ENCODE peak calls at places on chromosomes 12 and 14, in seven cellular contexts. One of them, this sample, is unnamed.

GRCh38 chr12:47753021-47754001 is 5.4 kb downstream of the RAPGEF3 start:
- DNase-seq in stimulated activated naive B cell treated with anti-CD40 and anti-IgM and Interleukin-4, amounts not matched to agents 10 μg/mL and 1 μg/mL and 100 μg/mL, for 72 hours: peak
- DNase-seq in prostate gland: peak
- DNase-seq in HS-5: no peak
- DNase-seq in frontal cortex: no peak
- DNase-seq in D341Med: no peak
- DNase-seq in CD8-positive, alpha-beta memory T cell: no peak
- DNase-seq in this sample: no peak

GRCh38 chr14:29740491-29740890 is 187.2 kb downstream of the PRKD1 start:
- DNase-seq in stimulated activated naive B cell treated with anti-CD40 and anti-IgM and Interleukin-4, amounts not matched to agents 10 μg/mL and 1 μg/mL and 100 μg/mL, for 72 hours: no peak
- DNase-seq in CD8-positive, alpha-beta memory T cell: no peak
- DNase-seq in frontal cortex: no peak
- DNase-seq in HS-5: no peak
- DNase-seq in prostate gland: no peak
- DNase-seq in D341Med: no peak
- DNase-seq in this sample: no peak

GRCh38 chr14:73491256-73491976 is 683 bp downstream of the RIOX1 start:
- DNase-seq in frontal cortex: peak
- DNase-seq in prostate gland: peak
- DNase-seq in CD8-positive, alpha-beta memory T cell: peak
- DNase-seq in stimulated activated naive B cell treated with anti-CD40 and anti-IgM and Interleukin-4, amounts not matched to agents 10 μg/mL and 1 μg/mL and 100 μg/mL, for 72 hours: peak
- DNase-seq in D341Med: peak
- DNase-seq in HS-5: no peak
- DNase-seq in this sample: peak

GRCh38 chr12:25833657-25834056 is 124.8 kb upstream of the RASSF8 start:
- DNase-seq in HS-5: no peak
- DNase-seq in frontal cortex: no peak
- DNase-seq in CD8-positive, alpha-beta memory T cell: no peak
- DNase-seq in D341Med: no peak
- DNase-seq in prostate gland: no peak
- DNase-seq in stimulated activated naive B cell treated with anti-CD40 and anti-IgM and Interleukin-4, amounts not matched to agents 10 μg/mL and 1 μg/mL and 100 μg/mL, for 72 hours: no peak
- DNase-seq in this sample: no peak

GRCh38 chr14:92458136-92458958 is 55.2 kb upstream of the RIN3 start:
- DNase-seq in CD8-positive, alpha-beta memory T cell: no peak
- DNase-seq in frontal cortex: no peak
- DNase-seq in HS-5: no peak
- DNase-seq in D341Med: no peak
- DNase-seq in prostate gland: no peak
- DNase-seq in stimulated activated naive B cell treated with anti-CD40 and anti-IgM and Interleukin-4, amounts not matched to agents 10 μg/mL and 1 μg/mL and 100 μg/mL, for 72 hours: no peak
- DNase-seq in this sample: no peak

GRCh38 chr12:96425321-96425720 is 25.1 kb upstream of the CDK17 start:
- DNase-seq in frontal cortex: no peak
- DNase-seq in HS-5: peak
- DNase-seq in CD8-positive, alpha-beta memory T cell: no peak
- DNase-seq in prostate gland: no peak
- DNase-seq in stimulated activated naive B cell treated with anti-CD40 and anti-IgM and Interleukin-4, amounts not matched to agents 10 μg/mL and 1 μg/mL and 100 μg/mL, for 72 hours: no peak
- DNase-seq in D341Med: no peak
- DNase-seq in this sample: no peak

GRCh38 chr14:90373887-90374286 is 22.9 kb upstream of the CALM1 start:
- DNase-seq in prostate gland: no peak
- DNase-seq in CD8-positive, alpha-beta memory T cell: no peak
- DNase-seq in D341Med: no peak
- DNase-seq in HS-5: no peak
- DNase-seq in frontal cortex: no peak
- DNase-seq in stimulated activated naive B cell treated with anti-CD40 and anti-IgM and Interleukin-4, amounts not matched to agents 10 μg/mL and 1 μg/mL and 100 μg/mL, for 72 hours: no peak
- DNase-seq in this sample: no peak

GRCh38 chr12:7994731-7995205 is 37.7 kb upstream of the FOXJ2 start:
- DNase-seq in HS-5: peak
- DNase-seq in stimulated activated naive B cell treated with anti-CD40 and anti-IgM and Interleukin-4, amounts not matched to agents 10 μg/mL and 1 μg/mL and 100 μg/mL, for 72 hours: no peak
- DNase-seq in frontal cortex: no peak
- DNase-seq in prostate gland: no peak
- DNase-seq in CD8-positive, alpha-beta memory T cell: no peak
- DNase-seq in D341Med: no peak
- DNase-seq in this sample: no peak

GRCh38 chr12:124361074-124361965 is 66.4 kb downstream of the RFLNA start:
- DNase-seq in frontal cortex: no peak
- DNase-seq in prostate gland: no peak
- DNase-seq in CD8-positive, alpha-beta memory T cell: no peak
- DNase-seq in D341Med: no peak
- DNase-seq in HS-5: no peak
- DNase-seq in stimulated activated naive B cell treated with anti-CD40 and anti-IgM and Interleukin-4, amounts not matched to agents 10 μg/mL and 1 μg/mL and 100 μg/mL, for 72 hours: no peak
- DNase-seq in this sample: no peak

GRCh38 chr14:104794641-104795467 is 694 bp downstream of the AKT1 start:
- DNase-seq in CD8-positive, alpha-beta memory T cell: no peak
- DNase-seq in HS-5: peak
- DNase-seq in frontal cortex: no peak
- DNase-seq in D341Med: peak
- DNase-seq in stimulated activated naive B cell treated with anti-CD40 and anti-IgM and Interleukin-4, amounts not matched to agents 10 μg/mL and 1 μg/mL and 100 μg/mL, for 72 hours: no peak
- DNase-seq in prostate gland: no peak
- DNase-seq in this sample: no peak

GRCh38 chr12:6866920-6867406 is 368 bp upstream of the TPI1 start:
- DNase-seq in frontal cortex: peak
- DNase-seq in stimulated activated naive B cell treated with anti-CD40 and anti-IgM and Interleukin-4, amounts not matched to agents 10 μg/mL and 1 μg/mL and 100 μg/mL, for 72 hours: no peak
- DNase-seq in D341Med: no peak
- DNase-seq in CD8-positive, alpha-beta memory T cell: no peak
- DNase-seq in prostate gland: no peak
- DNase-seq in HS-5: no peak
- DNase-seq in this sample: no peak

GRCh38 chr12:65634626-65635331 is 189.5 kb upstream of the HMGA2 start:
- DNase-seq in HS-5: no peak
- DNase-seq in prostate gland: no peak
- DNase-seq in stimulated activated naive B cell treated with anti-CD40 and anti-IgM and Interleukin-4, amounts not matched to agents 10 μg/mL and 1 μg/mL and 100 μg/mL, for 72 hours: no peak
- DNase-seq in D341Med: no peak
- DNase-seq in frontal cortex: no peak
- DNase-seq in CD8-positive, alpha-beta memory T cell: no peak
- DNase-seq in this sample: no peak

GRCh38 chr12:26121841-26122680 is 2.8 kb downstream of the BHLHE41 start:
- DNase-seq in D341Med: peak
- DNase-seq in frontal cortex: no peak
- DNase-seq in CD8-positive, alpha-beta memory T cell: peak
- DNase-seq in stimulated activated naive B cell treated with anti-CD40 and anti-IgM and Interleukin-4, amounts not matched to agents 10 μg/mL and 1 μg/mL and 100 μg/mL, for 72 hours: no peak
- DNase-seq in HS-5: no peak
- DNase-seq in prostate gland: no peak
- DNase-seq in this sample: no peak

GRCh38 chr12:28540324-28540714 is 350.1 kb downstream of the CCDC91 start:
- DNase-seq in frontal cortex: no peak
- DNase-seq in HS-5: no peak
- DNase-seq in CD8-positive, alpha-beta memory T cell: no peak
- DNase-seq in stimulated activated naive B cell treated with anti-CD40 and anti-IgM and Interleukin-4, amounts not matched to agents 10 μg/mL and 1 μg/mL and 100 μg/mL, for 72 hours: no peak
- DNase-seq in D341Med: peak
- DNase-seq in prostate gland: no peak
- DNase-seq in this sample: no peak

GRCh38 chr14:90406384-90406798 is 9.6 kb downstream of the CALM1 start:
- DNase-seq in HS-5: no peak
- DNase-seq in CD8-positive, alpha-beta memory T cell: no peak
- DNase-seq in D341Med: no peak
- DNase-seq in stimulated activated naive B cell treated with anti-CD40 and anti-IgM and Interleukin-4, amounts not matched to agents 10 μg/mL and 1 μg/mL and 100 μg/mL, for 72 hours: no peak
- DNase-seq in frontal cortex: no peak
- DNase-seq in prostate gland: no peak
- DNase-seq in this sample: no peak

GRCh38 chr12:55654506-55655224 is 18.0 kb downstream of the OR10P1 start:
- DNase-seq in frontal cortex: no peak
- DNase-seq in HS-5: no peak
- DNase-seq in D341Med: no peak
- DNase-seq in prostate gland: no peak
- DNase-seq in CD8-positive, alpha-beta memory T cell: no peak
- DNase-seq in stimulated activated naive B cell treated with anti-CD40 and anti-IgM and Interleukin-4, amounts not matched to agents 10 μg/mL and 1 μg/mL and 100 μg/mL, for 72 hours: no peak
- DNase-seq in this sample: no peak

GRCh38 chr14:20587489-20588154 is at the start of gene RNASE11:
- DNase-seq in HS-5: no peak
- DNase-seq in prostate gland: no peak
- DNase-seq in stimulated activated naive B cell treated with anti-CD40 and anti-IgM and Interleukin-4, amounts not matched to agents 10 μg/mL and 1 μg/mL and 100 μg/mL, for 72 hours: no peak
- DNase-seq in CD8-positive, alpha-beta memory T cell: no peak
- DNase-seq in frontal cortex: no peak
- DNase-seq in D341Med: no peak
- DNase-seq in this sample: no peak

GRCh38 chr12:111761706-111762105 is 5.0 kb upstream of the ALDH2 start:
- DNase-seq in HS-5: no peak
- DNase-seq in D341Med: no peak
- DNase-seq in stimulated activated naive B cell treated with anti-CD40 and anti-IgM and Interleukin-4, amounts not matched to agents 10 μg/mL and 1 μg/mL and 100 μg/mL, for 72 hours: no peak
- DNase-seq in prostate gland: no peak
- DNase-seq in CD8-positive, alpha-beta memory T cell: no peak
- DNase-seq in frontal cortex: no peak
- DNase-seq in this sample: no peak

GRCh38 chr12:53887881-53888280 is 50.8 kb upstream of the HOXC13 start:
- DNase-seq in stimulated activated naive B cell treated with anti-CD40 and anti-IgM and Interleukin-4, amounts not matched to agents 10 μg/mL and 1 μg/mL and 100 μg/mL, for 72 hours: no peak
- DNase-seq in prostate gland: no peak
- DNase-seq in frontal cortex: no peak
- DNase-seq in CD8-positive, alpha-beta memory T cell: no peak
- DNase-seq in D341Med: no peak
- DNase-seq in HS-5: no peak
- DNase-seq in this sample: no peak

GRCh38 chr14:72788972-72789728 is 104.8 kb downstream of the DPF3 start:
- DNase-seq in D341Med: no peak
- DNase-seq in frontal cortex: no peak
- DNase-seq in stimulated activated naive B cell treated with anti-CD40 and anti-IgM and Interleukin-4, amounts not matched to agents 10 μg/mL and 1 μg/mL and 100 μg/mL, for 72 hours: no peak
- DNase-seq in prostate gland: no peak
- DNase-seq in HS-5: no peak
- DNase-seq in CD8-positive, alpha-beta memory T cell: no peak
- DNase-seq in this sample: peak

GRCh38 chr12:64669270-64669842 is 59.1 kb downstream of the RASSF3 start:
- DNase-seq in CD8-positive, alpha-beta memory T cell: peak
- DNase-seq in frontal cortex: no peak
- DNase-seq in prostate gland: no peak
- DNase-seq in D341Med: no peak
- DNase-seq in HS-5: no peak
- DNase-seq in stimulated activated naive B cell treated with anti-CD40 and anti-IgM and Interleukin-4, amounts not matched to agents 10 μg/mL and 1 μg/mL and 100 μg/mL, for 72 hours: no peak
- DNase-seq in this sample: no peak

GRCh38 chr12:125944446-125944845 is 879.2 kb downstream of the AACS start:
- DNase-seq in prostate gland: no peak
- DNase-seq in CD8-positive, alpha-beta memory T cell: no peak
- DNase-seq in D341Med: no peak
- DNase-seq in frontal cortex: no peak
- DNase-seq in HS-5: no peak
- DNase-seq in stimulated activated naive B cell treated with anti-CD40 and anti-IgM and Interleukin-4, amounts not matched to agents 10 μg/mL and 1 μg/mL and 100 μg/mL, for 72 hours: no peak
- DNase-seq in this sample: no peak

GRCh38 chr12:27303139-27304111 is 29.2 kb upstream of the BMAL2 start:
- DNase-seq in CD8-positive, alpha-beta memory T cell: no peak
- DNase-seq in HS-5: no peak
- DNase-seq in D341Med: no peak
- DNase-seq in prostate gland: no peak
- DNase-seq in stimulated activated naive B cell treated with anti-CD40 and anti-IgM and Interleukin-4, amounts not matched to agents 10 μg/mL and 1 μg/mL and 100 μg/mL, for 72 hours: no peak
- DNase-seq in frontal cortex: no peak
- DNase-seq in this sample: peak

GRCh38 chr14:88840926-88841325 is 16.5 kb downstream of the TTC8 start:
- DNase-seq in CD8-positive, alpha-beta memory T cell: no peak
- DNase-seq in D341Med: no peak
- DNase-seq in HS-5: no peak
- DNase-seq in stimulated activated naive B cell treated with anti-CD40 and anti-IgM and Interleukin-4, amounts not matched to agents 10 μg/mL and 1 μg/mL and 100 μg/mL, for 72 hours: no peak
- DNase-seq in frontal cortex: no peak
- DNase-seq in prostate gland: no peak
- DNase-seq in this sample: no peak

GRCh38 chr12:1691123-1692007 is 495 bp downstream of the ADIPOR2 start:
- DNase-seq in stimulated activated naive B cell treated with anti-CD40 and anti-IgM and Interleukin-4, amounts not matched to agents 10 μg/mL and 1 μg/mL and 100 μg/mL, for 72 hours: peak
- DNase-seq in D341Med: no peak
- DNase-seq in CD8-positive, alpha-beta memory T cell: no peak
- DNase-seq in HS-5: no peak
- DNase-seq in frontal cortex: no peak
- DNase-seq in prostate gland: peak
- DNase-seq in this sample: peak

GRCh38 chr14:68790656-68791077 is 2.2 kb downstream of the ZFP36L1 start:
- DNase-seq in prostate gland: no peak
- DNase-seq in frontal cortex: no peak
- DNase-seq in stimulated activated naive B cell treated with anti-CD40 and anti-IgM and Interleukin-4, amounts not matched to agents 10 μg/mL and 1 μg/mL and 100 μg/mL, for 72 hours: no peak
- DNase-seq in HS-5: no peak
- DNase-seq in CD8-positive, alpha-beta memory T cell: peak
- DNase-seq in D341Med: no peak
- DNase-seq in this sample: no peak

GRCh38 chr14:81331229-81332026 is 68.7 kb downstream of the STON2 start:
- DNase-seq in frontal cortex: no peak
- DNase-seq in HS-5: no peak
- DNase-seq in CD8-positive, alpha-beta memory T cell: no peak
- DNase-seq in stimulated activated naive B cell treated with anti-CD40 and anti-IgM and Interleukin-4, amounts not matched to agents 10 μg/mL and 1 μg/mL and 100 μg/mL, for 72 hours: no peak
- DNase-seq in prostate gland: no peak
- DNase-seq in D341Med: no peak
- DNase-seq in this sample: no peak

GRCh38 chr12:110661337-110661972 is 27.5 kb downstream of the HVCN1 start:
- DNase-seq in prostate gland: no peak
- DNase-seq in D341Med: no peak
- DNase-seq in CD8-positive, alpha-beta memory T cell: peak
- DNase-seq in HS-5: no peak
- DNase-seq in frontal cortex: no peak
- DNase-seq in stimulated activated naive B cell treated with anti-CD40 and anti-IgM and Interleukin-4, amounts not matched to agents 10 μg/mL and 1 μg/mL and 100 μg/mL, for 72 hours: peak
- DNase-seq in this sample: no peak

GRCh38 chr14:105913221-105913620 is 386.8 kb downstream of the TMEM121 start:
- DNase-seq in D341Med: no peak
- DNase-seq in CD8-positive, alpha-beta memory T cell: no peak
- DNase-seq in frontal cortex: no peak
- DNase-seq in HS-5: no peak
- DNase-seq in prostate gland: no peak
- DNase-seq in stimulated activated naive B cell treated with anti-CD40 and anti-IgM and Interleukin-4, amounts not matched to agents 10 μg/mL and 1 μg/mL and 100 μg/mL, for 72 hours: no peak
- DNase-seq in this sample: no peak

GRCh38 chr12:26422839-26423398 is 227.5 kb downstream of the SSPN start:
- DNase-seq in stimulated activated naive B cell treated with anti-CD40 and anti-IgM and Interleukin-4, amounts not matched to agents 10 μg/mL and 1 μg/mL and 100 μg/mL, for 72 hours: no peak
- DNase-seq in prostate gland: no peak
- DNase-seq in HS-5: no peak
- DNase-seq in CD8-positive, alpha-beta memory T cell: no peak
- DNase-seq in frontal cortex: no peak
- DNase-seq in D341Med: no peak
- DNase-seq in this sample: no peak

GRCh38 chr12:49984476-49984890 is 11.7 kb downstream of the AQP6 start:
- DNase-seq in stimulated activated naive B cell treated with anti-CD40 and anti-IgM and Interleukin-4, amounts not matched to agents 10 μg/mL and 1 μg/mL and 100 μg/mL, for 72 hours: no peak
- DNase-seq in CD8-positive, alpha-beta memory T cell: no peak
- DNase-seq in HS-5: no peak
- DNase-seq in D341Med: peak
- DNase-seq in frontal cortex: no peak
- DNase-seq in prostate gland: no peak
- DNase-seq in this sample: no peak

GRCh38 chr12:78118486-78118885 is 287.8 kb downstream of the NAV3 start:
- DNase-seq in stimulated activated naive B cell treated with anti-CD40 and anti-IgM and Interleukin-4, amounts not matched to agents 10 μg/mL and 1 μg/mL and 100 μg/mL, for 72 hours: no peak
- DNase-seq in D341Med: no peak
- DNase-seq in prostate gland: no peak
- DNase-seq in CD8-positive, alpha-beta memory T cell: no peak
- DNase-seq in frontal cortex: no peak
- DNase-seq in HS-5: no peak
- DNase-seq in this sample: no peak

GRCh38 chr12:24902521-24903304 is 46.2 kb downstream of the BCAT1 start:
- DNase-seq in stimulated activated naive B cell treated with anti-CD40 and anti-IgM and Interleukin-4, amounts not matched to agents 10 μg/mL and 1 μg/mL and 100 μg/mL, for 72 hours: no peak
- DNase-seq in HS-5: no peak
- DNase-seq in frontal cortex: peak
- DNase-seq in CD8-positive, alpha-beta memory T cell: peak
- DNase-seq in D341Med: no peak
- DNase-seq in prostate gland: no peak
- DNase-seq in this sample: no peak